ENCODE peak calls at places on chromosome 14, in five cellular contexts. K, E, L, Q and I are unnamed samples.

GRCh38 chr14:81298122-81298521 is 77.4 kb upstream of the GTF2A1 start:
- DNase-seq in E (no peak), L (no peak), K (no peak), Q (no peak), I (no peak)

GRCh38 chr14:92647499-92648279 is 100.7 kb downstream of the LGMN start:
- DNase-seq in L (no peak), K (no peak), Q (no peak), E (no peak), I (no peak)

GRCh38 chr14:95504135-95505029 is 12.1 kb downstream of the SYNE3 start:
- DNase-seq in K (no peak), E (no peak), Q (peak; percentile 82), L (no peak), I (no peak)

GRCh38 chr14:29773990-29774389 is 153.7 kb downstream of the PRKD1 start:
- DNase-seq in L (no peak), K (no peak), Q (no peak), E (no peak), I (no peak)

GRCh38 chr14:81269100-81269978 is 48.6 kb upstream of the GTF2A1 start:
- DNase-seq in K (no peak), L (peak; percentile 46), Q (peak; percentile 57), E (no peak), I (no peak)

GRCh38 chr14:23120405-23121251 is 1.6 kb upstream of the CEBPE start:
- DNase-seq in E (peak; percentile 74), L (peak; percentile 88), K (peak; percentile 92), Q (peak; percentile 89), I (peak; percentile 95)

GRCh38 chr14:104752338-104752734 is 611 bp upstream of the SIVA1 start:
- DNase-seq in E (no peak), K (no peak), Q (no peak), L (no peak), I (no peak)

GRCh38 chr14:92985521-92985920 is 62.6 kb downstream of the CHGA start:
- DNase-seq in L (no peak), E (no peak), K (no peak), Q (no peak), I (no peak)

GRCh38 chr14:79825046-79825521 is 386.2 kb downstream of the DIO2 start:
- DNase-seq in E (no peak), Q (no peak), L (no peak), K (no peak), I (no peak)

GRCh38 chr14:21631084-21631483 is 3.7 kb downstream of the OR10G2 start:
- DNase-seq in Q (no peak), L (no peak), E (no peak), K (no peak), I (no peak)

GRCh38 chr14:63452796-63453195 is 90.4 kb downstream of the PPP2R5E start:
- DNase-seq in E (no peak), Q (no peak), K (no peak), L (no peak), I (no peak)

GRCh38 chr14:36443374-36443773 is 76.7 kb downstream of the NKX2-1 start:
- DNase-seq in Q (no peak), E (no peak), L (no peak), K (no peak), I (no peak)

GRCh38 chr14:59507063-59507751 is 22.9 kb downstream of the JKAMP start:
- DNase-seq in E (peak; percentile 16), K (peak; percentile 88), Q (peak; percentile 55), L (peak; percentile 78), I (peak; percentile 91)

GRCh38 chr14:69287096-69287991 is 27.4 kb downstream of the GALNT16 start:
- DNase-seq in K (peak; percentile 46), E (no peak), L (peak; percentile 58), Q (no peak), I (no peak)

GRCh38 chr14:101564819-101565698 is 3.8 kb downstream of the DIO3 start:
- DNase-seq in L (no peak), Q (no peak), K (peak; percentile 62), E (no peak), I (peak; percentile 61)

GRCh38 chr14:80567905-80568512 is 356.7 kb upstream of the DIO2 start:
- DNase-seq in K (no peak), Q (no peak), L (no peak), E (no peak), I (peak; percentile 70)

GRCh38 chr14:46840971-46841729 is 189.6 kb upstream of the RPL10L start:
- DNase-seq in L (no peak), E (no peak), Q (no peak), K (no peak), I (no peak)